ENCODE peak calls at places on chromosomes 3 and 15, in ten cellular contexts. One of them, this sample, is unnamed. For H3K36me3, the result is how much of the 10 kb centered on the place peaks cover.

GRCh38 chr3:101791778-101792177 is 12.8 kb downstream of the NXPE3 start:
- DNase-seq in BE2C: no peak
- DNase-seq in body of pancreas: no peak
- DNase-seq in stomach: no peak
- DNase-seq in pancreas: no peak
- DNase-seq in upper lobe of right lung: no peak
- DNase-seq in thoracic aorta: no peak
- DNase-seq in heart left ventricle: no peak
- DNase-seq in cardiac muscle cell: no peak
- DNase-seq in uterus: no peak
- DNase-seq in this sample: no peak

GRCh38 chr3:8001712-8002111 is 499.9 kb upstream of the LMCD1 start:
- DNase-seq in cardiac muscle cell: no peak
- DNase-seq in stomach: no peak
- DNase-seq in pancreas: no peak
- DNase-seq in heart left ventricle: peak
- DNase-seq in uterus: no peak
- DNase-seq in BE2C: peak
- DNase-seq in body of pancreas: no peak
- DNase-seq in thoracic aorta: no peak
- DNase-seq in upper lobe of right lung: no peak
- DNase-seq in this sample: no peak

GRCh38 chr15:73924258-73924921 is 1.9 kb upstream of the LOXL1 start:
- DNase-seq in BE2C: peak
- DNase-seq in stomach: no peak
- DNase-seq in uterus: peak
- DNase-seq in heart left ventricle: no peak
- DNase-seq in upper lobe of right lung: no peak
- DNase-seq in cardiac muscle cell: no peak
- DNase-seq in pancreas: no peak
- DNase-seq in thoracic aorta: no peak
- DNase-seq in body of pancreas: no peak
- DNase-seq in this sample: peak

GRCh38 chr15:94327356-94327936 is 96.1 kb downstream of the MCTP2 start:
- DNase-seq in stomach: no peak
- DNase-seq in BE2C: peak
- DNase-seq in uterus: no peak
- DNase-seq in heart left ventricle: no peak
- DNase-seq in pancreas: no peak
- DNase-seq in upper lobe of right lung: no peak
- DNase-seq in body of pancreas: no peak
- DNase-seq in thoracic aorta: no peak
- DNase-seq in cardiac muscle cell: peak
- DNase-seq in this sample: peak

GRCh38 chr3:157782236-157782635 is 279.0 kb upstream of the VEPH1 start:
- DNase-seq in upper lobe of right lung: no peak
- DNase-seq in stomach: no peak
- DNase-seq in body of pancreas: no peak
- DNase-seq in heart left ventricle: no peak
- DNase-seq in BE2C: no peak
- DNase-seq in cardiac muscle cell: no peak
- DNase-seq in pancreas: no peak
- DNase-seq in thoracic aorta: no peak
- DNase-seq in uterus: no peak
- DNase-seq in this sample: no peak

GRCh38 chr3:183664913-183665381 is 29.5 kb downstream of the KLHL24 start:
- DNase-seq in thoracic aorta: no peak
- DNase-seq in uterus: no peak
- DNase-seq in cardiac muscle cell: no peak
- DNase-seq in body of pancreas: no peak
- DNase-seq in stomach: no peak
- DNase-seq in upper lobe of right lung: no peak
- DNase-seq in pancreas: no peak
- DNase-seq in heart left ventricle: no peak
- DNase-seq in BE2C: no peak
- DNase-seq in this sample: peak

GRCh38 chr3:194536883-194537637 is 50.3 kb upstream of the ATP13A3 start:
- DNase-seq in upper lobe of right lung: no peak
- DNase-seq in pancreas: peak
- DNase-seq in uterus: peak
- DNase-seq in body of pancreas: peak
- DNase-seq in heart left ventricle: peak
- DNase-seq in stomach: peak
- DNase-seq in BE2C: peak
- DNase-seq in thoracic aorta: no peak
- DNase-seq in cardiac muscle cell: no peak
- DNase-seq in this sample: no peak

GRCh38 chr15:101775136-101775535 is 28.2 kb upstream of the OR4F6 start:
- DNase-seq in pancreas: no peak
- DNase-seq in body of pancreas: no peak
- DNase-seq in heart left ventricle: no peak
- DNase-seq in cardiac muscle cell: no peak
- DNase-seq in thoracic aorta: no peak
- DNase-seq in BE2C: no peak
- DNase-seq in uterus: no peak
- DNase-seq in stomach: no peak
- DNase-seq in upper lobe of right lung: no peak
- DNase-seq in this sample: no peak

GRCh38 chr15:101251830-101252820 is at the start of gene CHSY1:
- DNase-seq in heart left ventricle: peak
- DNase-seq in cardiac muscle cell: peak
- DNase-seq in pancreas: peak
- DNase-seq in uterus: peak
- DNase-seq in upper lobe of right lung: peak
- DNase-seq in stomach: peak
- DNase-seq in BE2C: peak
- DNase-seq in thoracic aorta: peak
- DNase-seq in body of pancreas: peak
- DNase-seq in this sample: peak

GRCh38 chr3:169634618-169635236 is 28.8 kb downstream of the MECOM start:
- DNase-seq in thoracic aorta: no peak
- DNase-seq in uterus: no peak
- DNase-seq in body of pancreas: peak
- DNase-seq in upper lobe of right lung: peak
- DNase-seq in BE2C: no peak
- DNase-seq in stomach: peak
- DNase-seq in heart left ventricle: peak
- DNase-seq in cardiac muscle cell: no peak
- DNase-seq in pancreas: no peak
- DNase-seq in this sample: no peak

GRCh38 chr15:100464895-100465294 is 63.9 kb downstream of the CERS3 start:
- DNase-seq in uterus: no peak
- DNase-seq in heart left ventricle: no peak
- DNase-seq in upper lobe of right lung: no peak
- DNase-seq in BE2C: no peak
- DNase-seq in pancreas: no peak
- DNase-seq in cardiac muscle cell: no peak
- DNase-seq in body of pancreas: no peak
- DNase-seq in thoracic aorta: no peak
- DNase-seq in stomach: no peak
- DNase-seq in this sample: no peak

GRCh38 chr15:82066455-82066854 is 20.6 kb upstream of the MEX3B start:
- DNase-seq in cardiac muscle cell: no peak
- DNase-seq in uterus: no peak
- DNase-seq in pancreas: no peak
- DNase-seq in body of pancreas: no peak
- DNase-seq in upper lobe of right lung: no peak
- DNase-seq in thoracic aorta: no peak
- DNase-seq in BE2C: no peak
- DNase-seq in stomach: no peak
- DNase-seq in heart left ventricle: no peak
- DNase-seq in this sample: no peak

GRCh38 chr3:115855911-115856310 is 232.6 kb downstream of the GAP43 start:
- DNase-seq in thoracic aorta: no peak
- DNase-seq in pancreas: no peak
- DNase-seq in BE2C: no peak
- DNase-seq in stomach: no peak
- DNase-seq in upper lobe of right lung: no peak
- DNase-seq in heart left ventricle: no peak
- DNase-seq in body of pancreas: no peak
- DNase-seq in cardiac muscle cell: no peak
- DNase-seq in uterus: no peak
- DNase-seq in this sample: no peak
- TF ChIP-seq CTCF in thoracic aorta: no peak
- TF ChIP-seq CTCF in pancreas: no peak
- TF ChIP-seq CTCF in BE2C: no peak
- TF ChIP-seq CTCF in stomach: no peak
- TF ChIP-seq CTCF in upper lobe of right lung: no peak
- TF ChIP-seq CTCF in heart left ventricle: no peak
- TF ChIP-seq CTCF in body of pancreas: no peak
- TF ChIP-seq CTCF in cardiac muscle cell: no peak
- TF ChIP-seq CTCF in uterus: no peak
- TF ChIP-seq CTCF in this sample: no peak

DNA sequence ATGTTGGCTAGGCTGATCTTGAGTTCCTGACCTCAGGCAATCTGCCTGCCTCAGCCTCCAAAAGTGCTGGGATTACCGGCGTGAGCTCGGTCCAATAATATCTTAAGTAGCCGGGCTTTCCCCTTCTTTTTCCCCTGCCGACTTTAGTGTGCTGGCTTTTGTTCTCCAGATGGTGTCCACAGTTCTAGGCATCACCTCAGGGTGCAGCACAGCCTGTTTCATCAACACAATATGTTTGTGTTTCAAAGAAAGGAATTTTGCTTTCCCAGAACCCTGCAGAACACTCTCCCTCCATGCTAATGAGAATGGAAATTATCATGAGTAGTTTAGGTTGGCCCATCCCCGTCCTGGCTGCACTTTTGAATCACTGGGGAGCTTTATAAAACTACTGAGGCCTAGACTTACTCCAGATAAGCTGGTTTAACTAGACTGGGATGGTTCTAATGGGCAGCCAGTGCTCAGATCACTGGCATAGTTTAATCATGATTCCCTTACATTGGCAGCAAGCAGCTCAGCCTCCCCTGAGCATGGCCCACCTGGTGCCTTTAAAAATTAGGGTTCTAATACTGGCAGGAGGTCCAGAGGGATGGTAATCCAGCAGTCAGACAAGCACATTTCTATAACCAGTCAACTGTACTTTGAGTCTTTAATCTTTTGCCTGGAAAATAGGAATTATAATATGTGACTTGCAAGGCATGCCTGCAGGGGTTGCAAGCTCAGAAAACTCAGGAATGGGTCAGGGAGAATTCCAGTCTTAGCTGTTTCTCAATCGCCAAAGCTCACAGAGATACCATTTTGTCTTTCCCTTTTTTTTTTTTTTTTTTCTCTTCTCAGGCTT is 127.6 kb upstream of the RASGRP1 start:
- DNase-seq in upper lobe of right lung: no peak
- DNase-seq in thoracic aorta: no peak
- DNase-seq in pancreas: no peak
- DNase-seq in uterus: no peak
- DNase-seq in heart left ventricle: no peak
- DNase-seq in stomach: no peak
- DNase-seq in cardiac muscle cell: no peak
- DNase-seq in BE2C: no peak
- DNase-seq in body of pancreas: no peak
- DNase-seq in this sample: no peak
- H3K36me3 ChIP-seq in upper lobe of right lung: under half
- H3K36me3 ChIP-seq in thoracic aorta: under half
- H3K36me3 ChIP-seq in pancreas: under half
- H3K36me3 ChIP-seq in uterus: under half
- H3K36me3 ChIP-seq in heart left ventricle: under half
- H3K36me3 ChIP-seq in stomach: under half
- H3K36me3 ChIP-seq in cardiac muscle cell: under half
- H3K36me3 ChIP-seq in BE2C: under half
- H3K36me3 ChIP-seq in body of pancreas: under half
- H3K36me3 ChIP-seq in this sample: under half

GRCh38 chr3:143000525-143000924 is 845 bp upstream of the U2SURP start:
- DNase-seq in pancreas: no peak
- DNase-seq in uterus: no peak
- DNase-seq in stomach: no peak
- DNase-seq in body of pancreas: no peak
- DNase-seq in upper lobe of right lung: no peak
- DNase-seq in BE2C: no peak
- DNase-seq in thoracic aorta: no peak
- DNase-seq in heart left ventricle: no peak
- DNase-seq in cardiac muscle cell: no peak
- DNase-seq in this sample: peak

GRCh38 chr3:143001034-143001368 is 369 bp upstream of the U2SURP start:
- DNase-seq in pancreas: peak
- DNase-seq in upper lobe of right lung: no peak
- DNase-seq in BE2C: no peak
- DNase-seq in heart left ventricle: no peak
- DNase-seq in uterus: no peak
- DNase-seq in body of pancreas: no peak
- DNase-seq in cardiac muscle cell: no peak
- DNase-seq in thoracic aorta: no peak
- DNase-seq in stomach: no peak
- DNase-seq in this sample: no peak

GRCh38 chr3:143002727-143003126 is 1.4 kb downstream of the U2SURP start:
- DNase-seq in thoracic aorta: no peak
- DNase-seq in uterus: no peak
- DNase-seq in stomach: no peak
- DNase-seq in upper lobe of right lung: no peak
- DNase-seq in pancreas: no peak
- DNase-seq in cardiac muscle cell: no peak
- DNase-seq in body of pancreas: no peak
- DNase-seq in BE2C: no peak
- DNase-seq in heart left ventricle: no peak
- DNase-seq in this sample: no peak

GRCh38 chr3:143002083-143002712 is 828 bp downstream of the U2SURP start:
- DNase-seq in cardiac muscle cell: no peak
- DNase-seq in thoracic aorta: no peak
- DNase-seq in heart left ventricle: no peak
- DNase-seq in pancreas: no peak
- DNase-seq in BE2C: no peak
- DNase-seq in body of pancreas: no peak
- DNase-seq in upper lobe of right lung: no peak
- DNase-seq in stomach: no peak
- DNase-seq in uterus: no peak
- DNase-seq in this sample: peak

GRCh38 chr3:143001369-143002082 is at the start of gene U2SURP:
- DNase-seq in pancreas: peak
- DNase-seq in body of pancreas: peak
- DNase-seq in BE2C: peak
- DNase-seq in uterus: peak
- DNase-seq in thoracic aorta: peak
- DNase-seq in stomach: peak
- DNase-seq in heart left ventricle: peak
- DNase-seq in cardiac muscle cell: peak
- DNase-seq in upper lobe of right lung: peak
- DNase-seq in this sample: peak
- TF ChIP-seq CTCF in pancreas: no peak
- TF ChIP-seq CTCF in body of pancreas: peak
- TF ChIP-seq CTCF in BE2C: no peak
- TF ChIP-seq CTCF in uterus: peak
- TF ChIP-seq CTCF in thoracic aorta: peak
- TF ChIP-seq CTCF in stomach: no peak
- TF ChIP-seq CTCF in heart left ventricle: peak
- TF ChIP-seq CTCF in cardiac muscle cell: no peak
- TF ChIP-seq CTCF in upper lobe of right lung: no peak
- TF ChIP-seq CTCF in this sample: peak

DNA sequence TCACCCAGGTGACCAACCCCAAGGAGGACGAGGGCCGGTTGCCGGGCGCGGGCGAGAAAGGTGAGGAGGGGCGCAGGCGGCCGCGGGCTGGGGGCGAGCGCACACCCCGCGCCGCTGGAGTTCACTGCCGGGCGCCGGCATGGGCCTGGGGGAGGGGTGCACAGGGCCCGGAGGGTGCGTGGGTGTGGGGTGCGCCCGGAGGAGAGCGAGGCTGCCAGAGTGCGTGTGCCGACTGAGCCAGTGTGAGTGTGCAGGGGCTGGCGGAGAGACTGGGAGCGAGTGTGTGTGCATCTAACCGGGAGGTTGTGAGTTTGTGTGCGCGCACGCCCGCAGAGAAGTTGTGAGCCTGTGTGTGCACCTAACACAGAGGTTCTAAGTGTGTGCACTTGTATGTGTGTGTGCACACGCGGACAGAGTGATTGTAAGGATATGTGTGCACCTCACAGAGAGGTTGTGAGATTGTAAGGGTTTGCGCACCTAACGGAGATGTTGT is 585 bp downstream of the CTDSPL start:
- DNase-seq in cardiac muscle cell: peak
- DNase-seq in stomach: peak
- DNase-seq in BE2C: peak
- DNase-seq in upper lobe of right lung: peak
- DNase-seq in body of pancreas: peak
- DNase-seq in uterus: peak
- DNase-seq in pancreas: peak
- DNase-seq in thoracic aorta: no peak
- DNase-seq in heart left ventricle: peak
- DNase-seq in this sample: peak
- H3K36me3 ChIP-seq in cardiac muscle cell: under half
- H3K36me3 ChIP-seq in stomach: under half
- H3K36me3 ChIP-seq in BE2C: under half
- H3K36me3 ChIP-seq in upper lobe of right lung: under half
- H3K36me3 ChIP-seq in body of pancreas: under half
- H3K36me3 ChIP-seq in uterus: under half
- H3K36me3 ChIP-seq in pancreas: under half
- H3K36me3 ChIP-seq in thoracic aorta: under half
- H3K36me3 ChIP-seq in heart left ventricle: under half
- H3K36me3 ChIP-seq in this sample: under half